ENCODE peak calls at places on chromosomes 13 and 19, in five cellular contexts. One of them, this sample, is unnamed.

GRCh38 chr13:49980266-49980665 is 16.6 kb upstream of the TRIM13 start:
- DNase-seq in Daoy: no peak
- DNase-seq in NCI-H1092: no peak
- DNase-seq in sciatic nerve: no peak
- DNase-seq in stimulated activated CD4-positive, alpha-beta T cell treated with anti-CD3 and anti-CD28 coated beads, TNF-alpha, amount 100 ng/mL, for 4 hours: no peak
- DNase-seq in this sample: no peak

GRCh38 chr19:2488405-2488941 is 12.5 kb downstream of the GADD45B start:
- DNase-seq in Daoy: no peak
- DNase-seq in NCI-H1092: no peak
- DNase-seq in sciatic nerve: no peak
- DNase-seq in stimulated activated CD4-positive, alpha-beta T cell treated with anti-CD3 and anti-CD28 coated beads, TNF-alpha, amount 100 ng/mL, for 4 hours: no peak
- DNase-seq in this sample: no peak

GRCh38 chr13:106503730-106504129 is 31.7 kb downstream of the EFNB2 start:
- DNase-seq in Daoy: no peak
- DNase-seq in NCI-H1092: no peak
- DNase-seq in sciatic nerve: no peak
- DNase-seq in stimulated activated CD4-positive, alpha-beta T cell treated with anti-CD3 and anti-CD28 coated beads, TNF-alpha, amount 100 ng/mL, for 4 hours: no peak
- DNase-seq in this sample: no peak

GRCh38 chr19:4660181-4660791 is 9.9 kb downstream of the MYDGF start:
- DNase-seq in Daoy: no peak
- DNase-seq in NCI-H1092: no peak
- DNase-seq in sciatic nerve: no peak
- DNase-seq in stimulated activated CD4-positive, alpha-beta T cell treated with anti-CD3 and anti-CD28 coated beads, TNF-alpha, amount 100 ng/mL, for 4 hours: no peak
- DNase-seq in this sample: no peak

GRCh38 chr13:49348748-49349147 is 95.1 kb downstream of the CAB39L start:
- DNase-seq in Daoy: no peak
- DNase-seq in NCI-H1092: no peak
- DNase-seq in sciatic nerve: no peak
- DNase-seq in stimulated activated CD4-positive, alpha-beta T cell treated with anti-CD3 and anti-CD28 coated beads, TNF-alpha, amount 100 ng/mL, for 4 hours: no peak
- DNase-seq in this sample: no peak

GRCh38 chr13:44331912-44332840 is 41.4 kb upstream of the SERP2 start:
- DNase-seq in Daoy: peak; percentile 84
- DNase-seq in NCI-H1092: peak; percentile 63
- DNase-seq in sciatic nerve: peak; percentile 84
- DNase-seq in stimulated activated CD4-positive, alpha-beta T cell treated with anti-CD3 and anti-CD28 coated beads, TNF-alpha, amount 100 ng/mL, for 4 hours: no peak
- DNase-seq in this sample: peak; percentile 35

GRCh38 chr13:50842246-50842645 is 1.2 kb downstream of the DLEU7 start:
- DNase-seq in Daoy: no peak
- DNase-seq in NCI-H1092: no peak
- DNase-seq in sciatic nerve: no peak
- DNase-seq in stimulated activated CD4-positive, alpha-beta T cell treated with anti-CD3 and anti-CD28 coated beads, TNF-alpha, amount 100 ng/mL, for 4 hours: no peak
- DNase-seq in this sample: no peak

GRCh38 chr13:45361596-45362206 is 20.7 kb upstream of the TPT1 start:
- DNase-seq in Daoy: peak; percentile 60
- DNase-seq in NCI-H1092: no peak
- DNase-seq in sciatic nerve: peak; percentile 22
- DNase-seq in stimulated activated CD4-positive, alpha-beta T cell treated with anti-CD3 and anti-CD28 coated beads, TNF-alpha, amount 100 ng/mL, for 4 hours: no peak
- DNase-seq in this sample: no peak

GRCh38 chr13:43769552-43769951 is 17.2 kb downstream of the ENOX1 start:
- DNase-seq in Daoy: no peak
- DNase-seq in NCI-H1092: no peak
- DNase-seq in sciatic nerve: no peak
- DNase-seq in stimulated activated CD4-positive, alpha-beta T cell treated with anti-CD3 and anti-CD28 coated beads, TNF-alpha, amount 100 ng/mL, for 4 hours: no peak
- DNase-seq in this sample: no peak

GRCh38 chr19:33463194-33463593 is 58.4 kb downstream of the PEPD start:
- DNase-seq in Daoy: no peak
- DNase-seq in NCI-H1092: no peak
- DNase-seq in sciatic nerve: no peak
- DNase-seq in stimulated activated CD4-positive, alpha-beta T cell treated with anti-CD3 and anti-CD28 coated beads, TNF-alpha, amount 100 ng/mL, for 4 hours: no peak
- DNase-seq in this sample: no peak

GRCh38 chr13:101627556-101627943 is 175.1 kb downstream of the ITGBL1 start:
- DNase-seq in Daoy: peak; percentile 5
- DNase-seq in NCI-H1092: no peak
- DNase-seq in sciatic nerve: no peak
- DNase-seq in stimulated activated CD4-positive, alpha-beta T cell treated with anti-CD3 and anti-CD28 coated beads, TNF-alpha, amount 100 ng/mL, for 4 hours: no peak
- DNase-seq in this sample: no peak

GRCh38 chr13:91228940-91229339 is 118.5 kb upstream of the MIR17HG start:
- DNase-seq in Daoy: no peak
- DNase-seq in NCI-H1092: no peak
- DNase-seq in sciatic nerve: no peak
- DNase-seq in stimulated activated CD4-positive, alpha-beta T cell treated with anti-CD3 and anti-CD28 coated beads, TNF-alpha, amount 100 ng/mL, for 4 hours: no peak
- DNase-seq in this sample: no peak

GRCh38 chr19:41882568-41883462 is at the start of gene ARHGEF1:
- DNase-seq in Daoy: peak; percentile 75
- DNase-seq in NCI-H1092: no peak
- DNase-seq in sciatic nerve: peak; percentile 78
- DNase-seq in stimulated activated CD4-positive, alpha-beta T cell treated with anti-CD3 and anti-CD28 coated beads, TNF-alpha, amount 100 ng/mL, for 4 hours: peak; percentile 28
- DNase-seq in this sample: no peak

GRCh38 chr19:8454218-8454617 is 9.4 kb downstream of the HNRNPM start:
- DNase-seq in Daoy: no peak
- DNase-seq in NCI-H1092: no peak
- DNase-seq in sciatic nerve: no peak
- DNase-seq in stimulated activated CD4-positive, alpha-beta T cell treated with anti-CD3 and anti-CD28 coated beads, TNF-alpha, amount 100 ng/mL, for 4 hours: no peak
- DNase-seq in this sample: no peak

GRCh38 chr13:20320885-20321284 is 88.8 kb upstream of the GJB6 start:
- DNase-seq in Daoy: no peak
- DNase-seq in NCI-H1092: no peak
- DNase-seq in sciatic nerve: no peak
- DNase-seq in stimulated activated CD4-positive, alpha-beta T cell treated with anti-CD3 and anti-CD28 coated beads, TNF-alpha, amount 100 ng/mL, for 4 hours: no peak
- DNase-seq in this sample: no peak

GRCh38 chr13:83065136-83065535 is 817.1 kb downstream of the SLITRK1 start:
- DNase-seq in Daoy: no peak
- DNase-seq in NCI-H1092: no peak
- DNase-seq in sciatic nerve: no peak
- DNase-seq in stimulated activated CD4-positive, alpha-beta T cell treated with anti-CD3 and anti-CD28 coated beads, TNF-alpha, amount 100 ng/mL, for 4 hours: no peak
- DNase-seq in this sample: no peak

GRCh38 chr13:110340812-110341444 is 33.8 kb downstream of the COL4A2 start:
- DNase-seq in Daoy: peak; percentile 40
- DNase-seq in NCI-H1092: no peak
- DNase-seq in sciatic nerve: peak; percentile 78
- DNase-seq in stimulated activated CD4-positive, alpha-beta T cell treated with anti-CD3 and anti-CD28 coated beads, TNF-alpha, amount 100 ng/mL, for 4 hours: peak; percentile 48
- DNase-seq in this sample: no peak

GRCh38 chr13:48000559-48001126 is 430 bp downstream of the SUCLA2 start:
- DNase-seq in Daoy: peak; percentile 4
- DNase-seq in NCI-H1092: no peak
- DNase-seq in sciatic nerve: no peak
- DNase-seq in stimulated activated CD4-positive, alpha-beta T cell treated with anti-CD3 and anti-CD28 coated beads, TNF-alpha, amount 100 ng/mL, for 4 hours: no peak
- DNase-seq in this sample: no peak

GRCh38 chr19:14021474-14021873 is 6.5 kb upstream of the RLN3 start:
- DNase-seq in Daoy: no peak
- DNase-seq in NCI-H1092: no peak
- DNase-seq in sciatic nerve: no peak
- DNase-seq in stimulated activated CD4-positive, alpha-beta T cell treated with anti-CD3 and anti-CD28 coated beads, TNF-alpha, amount 100 ng/mL, for 4 hours: no peak
- DNase-seq in this sample: no peak

GRCh38 chr19:14840206-14840605 is 5.2 kb upstream of the OR7A5 start:
- DNase-seq in Daoy: no peak
- DNase-seq in NCI-H1092: no peak
- DNase-seq in sciatic nerve: no peak
- DNase-seq in stimulated activated CD4-positive, alpha-beta T cell treated with anti-CD3 and anti-CD28 coated beads, TNF-alpha, amount 100 ng/mL, for 4 hours: no peak
- DNase-seq in this sample: no peak

GRCh38 chr13:32297206-32297605 is 18.0 kb downstream of the ZAR1L start:
- DNase-seq in Daoy: no peak
- DNase-seq in NCI-H1092: no peak
- DNase-seq in sciatic nerve: no peak
- DNase-seq in stimulated activated CD4-positive, alpha-beta T cell treated with anti-CD3 and anti-CD28 coated beads, TNF-alpha, amount 100 ng/mL, for 4 hours: no peak
- DNase-seq in this sample: no peak

This sample was measured in NCI-H524 treated with DMSO at 0.1 percent for 48 hours.